ENCODE peak calls at places on chromosomes 3 and 15, in five cellular contexts. Y is prostate gland, J is fibroblast of villous mesenchyme, R is tibial artery, W is progenitor cell of endocrine pancreas. Z is an unnamed sample.

GRCh38 chr15:96243701-96244100 is 86.8 kb upstream of the NR2F2 start:
- DNase-seq in R (no peak), J (peak), Y (no peak), W (no peak), Z (no peak)

GRCh38 chr3:164048451-164048850 is 1029.8 kb downstream of the SI start:
- DNase-seq in J (no peak), Y (no peak), R (no peak), W (no peak), Z (no peak)

GRCh38 chr3:41329881-41330280 is 130.6 kb downstream of the CTNNB1 start:
- DNase-seq in J (no peak), Y (no peak), R (no peak), W (no peak), Z (no peak)

GRCh38 chr3:152365766-152366593 is 97.3 kb downstream of the MBNL1 start:
- DNase-seq in W (no peak), Y (no peak), R (no peak), J (peak), Z (peak)

GRCh38 chr3:65836047-65836446 is 202.7 kb downstream of the MAGI1 start:
- DNase-seq in W (no peak), Y (no peak), J (no peak), R (no peak), Z (peak)

GRCh38 chr3:137259089-137259488 is 301.3 kb downstream of the IL20RB start:
- DNase-seq in Y (no peak), W (no peak), R (no peak), J (no peak), Z (no peak)

GRCh38 chr3:183688869-183689268 is 8.7 kb upstream of the YEATS2 start:
- DNase-seq in W (no peak), R (no peak), Y (peak), J (peak), Z (no peak)

GRCh38 chr3:149547413-149547812 is 72.9 kb downstream of the TM4SF4 start:
- DNase-seq in R (peak), Y (no peak), W (no peak), J (peak), Z (no peak)

GRCh38 chr15:90823455-90823974 is 44.9 kb upstream of the FURIN start:
- DNase-seq in J (no peak), W (no peak), R (no peak), Y (no peak), Z (no peak)

GRCh38 chr3:45978348-45978747 is 17.3 kb downstream of the FYCO1 start:
- DNase-seq in Y (peak), J (no peak), R (no peak), W (no peak), Z (no peak)

GRCh38 chr15:92130244-92130643 is 263.4 kb upstream of the ST8SIA2 start:
- DNase-seq in Y (no peak), J (no peak), R (no peak), W (no peak), Z (no peak)

GRCh38 chr15:26651909-26652308 is 121.0 kb downstream of the GABRB3 start:
- DNase-seq in R (no peak), J (no peak), W (no peak), Y (no peak), Z (no peak)

GRCh38 chr3:107452436-107452835 is 70.3 kb upstream of the BBX start:
- DNase-seq in R (no peak), W (no peak), Y (no peak), J (peak), Z (no peak)

GRCh38 chr3:111895079-111895478 is 36.0 kb downstream of the PHLDB2 start:
- DNase-seq in J (peak), R (no peak), W (no peak), Y (no peak), Z (peak)

GRCh38 chr15:68316061-68316804 is 38.7 kb downstream of the FEM1B start:
- DNase-seq in W (no peak), Y (no peak), J (no peak), R (peak), Z (no peak)
- TF ChIP-seq CTCF in W (peak), Y (no peak), J (peak), R (no peak), Z (peak)

GRCh38 chr3:140499114-140499757 is 178.6 kb upstream of the TRIM42 start:
- DNase-seq in W (no peak), J (peak), R (no peak), Y (no peak), Z (peak)
- TF ChIP-seq CTCF in W (peak), J (peak), R (no peak), Y (peak), Z (no peak)

DNA sequence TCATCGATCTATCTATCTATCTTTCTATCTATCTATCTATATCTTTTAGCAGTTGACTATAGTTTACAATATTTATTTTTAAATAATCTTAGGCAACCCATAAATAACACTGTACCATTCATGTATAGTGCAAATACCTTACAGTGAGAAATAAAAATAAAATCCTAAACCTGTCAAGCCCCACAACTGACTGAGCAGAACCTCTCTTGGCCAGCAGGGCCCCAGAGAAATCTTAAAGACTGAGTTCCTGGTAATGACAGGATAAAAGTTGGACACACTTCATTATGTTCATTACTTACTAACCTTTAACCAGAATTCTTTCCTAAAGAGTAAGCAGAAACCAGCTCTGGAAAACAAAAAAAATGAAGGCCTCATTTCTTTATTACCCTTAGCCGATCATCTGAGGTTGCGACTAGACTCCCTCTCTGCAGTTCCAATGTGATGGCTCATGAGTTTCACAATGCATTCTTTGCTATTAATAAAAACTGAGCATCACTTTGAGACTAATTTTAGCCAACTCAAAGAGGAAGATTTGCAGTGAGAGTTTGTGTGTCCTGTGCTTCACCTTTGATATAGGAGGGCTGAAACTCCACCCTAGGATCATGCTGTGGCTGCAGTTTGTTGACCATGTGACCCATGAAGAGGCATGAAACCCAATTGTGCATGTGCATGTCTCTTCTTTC is 1072.0 kb downstream of the NSUN3 start:
- DNase-seq in J (peak), Y (no peak), R (no peak), W (no peak), Z (no peak)
- TF ChIP-seq CTCF in J (no peak), Y (no peak), R (no peak), W (no peak), Z (no peak)

DNA sequence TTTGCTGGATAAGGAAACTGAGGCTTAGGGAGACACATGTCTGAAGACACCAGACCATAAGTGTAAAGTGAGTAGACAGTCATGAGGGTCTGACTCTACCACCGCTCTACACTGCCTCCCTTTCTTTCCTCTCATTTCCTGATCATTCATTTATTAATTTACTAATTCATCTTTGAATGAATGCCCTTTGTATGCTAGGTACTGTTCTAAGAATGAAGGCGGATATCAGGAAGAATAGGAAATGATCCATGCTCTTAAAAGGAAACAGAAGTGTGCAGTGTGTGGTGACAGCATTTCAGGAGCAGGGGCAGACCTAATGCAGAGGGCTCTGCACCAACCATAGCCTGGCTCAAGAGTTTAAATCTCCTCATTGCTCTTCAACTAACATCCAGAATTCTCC is 31.8 kb upstream of the PSMD6 start:
- DNase-seq in W (no peak), Y (no peak), J (no peak), R (no peak), Z (no peak)
- TF ChIP-seq CTCF in W (no peak), Y (no peak), J (no peak), R (no peak), Z (no peak)

Z was measured in foreskin fibroblast.